ENCODE peak calls at places on chromosome 21, in six cellular contexts. One of them, this sample, is unnamed. For H3K4me1, the result is how much of the 10 kb centered on the place peaks cover.

GRCh38 chr21:33162436-33162921 is 67.3 kb upstream of the IFNAR2 start:
- DNase-seq in adrenal gland: no peak
- DNase-seq in heart right ventricle: no peak
- DNase-seq in PC-3: no peak
- DNase-seq in cardiac muscle cell: no peak
- DNase-seq in H9: no peak
- DNase-seq in this sample: no peak

GRCh38 chr21:36860736-36861594 is 105.5 kb downstream of the HLCS start:
- DNase-seq in adrenal gland: no peak
- DNase-seq in heart right ventricle: no peak
- DNase-seq in PC-3: peak
- DNase-seq in cardiac muscle cell: peak
- DNase-seq in H9: no peak
- DNase-seq in this sample: no peak

GRCh38 chr21:39504230-39504629 is 52.5 kb downstream of the SH3BGR start:
- DNase-seq in adrenal gland: no peak
- DNase-seq in heart right ventricle: no peak
- DNase-seq in PC-3: no peak
- DNase-seq in cardiac muscle cell: no peak
- DNase-seq in H9: no peak
- DNase-seq in this sample: no peak

GRCh38 chr21:33383056-33383888 is 19.9 kb upstream of the IFNGR2 start:
- DNase-seq in adrenal gland: peak
- DNase-seq in heart right ventricle: no peak
- DNase-seq in PC-3: peak
- DNase-seq in cardiac muscle cell: peak
- DNase-seq in H9: peak
- DNase-seq in this sample: peak

GRCh38 chr21:31282095-31282709 is 61.9 kb downstream of the TIAM1 start:
- DNase-seq in adrenal gland: no peak
- DNase-seq in heart right ventricle: no peak
- DNase-seq in PC-3: peak
- DNase-seq in cardiac muscle cell: peak
- DNase-seq in H9: no peak
- DNase-seq in this sample: peak

GRCh38 chr21:37452222-37452621 is 85.6 kb downstream of the DYRK1A start:
- DNase-seq in adrenal gland: peak
- DNase-seq in heart right ventricle: peak
- DNase-seq in PC-3: no peak
- DNase-seq in cardiac muscle cell: peak
- DNase-seq in H9: no peak
- DNase-seq in this sample: no peak

GRCh38 chr21:39610705-39611104 is 2.0 kb upstream of the B3GALT5 start:
- DNase-seq in adrenal gland: no peak
- DNase-seq in heart right ventricle: no peak
- DNase-seq in PC-3: peak
- DNase-seq in cardiac muscle cell: no peak
- DNase-seq in H9: peak
- DNase-seq in this sample: no peak

GRCh38 chr21:32278068-32278467 is 781 bp downstream of the MIS18A start:
- DNase-seq in adrenal gland: no peak
- DNase-seq in heart right ventricle: no peak
- DNase-seq in PC-3: peak
- DNase-seq in cardiac muscle cell: no peak
- DNase-seq in H9: no peak
- DNase-seq in this sample: no peak

GRCh38 chr21:34545079-34545884 is 33.3 kb upstream of the KCNE1 start:
- DNase-seq in adrenal gland: peak
- DNase-seq in heart right ventricle: no peak
- DNase-seq in PC-3: peak
- DNase-seq in cardiac muscle cell: peak
- DNase-seq in H9: no peak
- DNase-seq in this sample: peak

GRCh38 chr21:43825936-43826622 is 36.7 kb downstream of the RRP1 start:
- DNase-seq in adrenal gland: no peak
- DNase-seq in heart right ventricle: no peak
- DNase-seq in PC-3: peak
- DNase-seq in cardiac muscle cell: no peak
- DNase-seq in H9: peak
- DNase-seq in this sample: no peak

GRCh38 chr21:40186036-40186435 is 318.8 kb downstream of the PCP4 start:
- DNase-seq in adrenal gland: peak
- DNase-seq in heart right ventricle: no peak
- DNase-seq in PC-3: no peak
- DNase-seq in cardiac muscle cell: no peak
- DNase-seq in H9: no peak
- DNase-seq in this sample: no peak

GRCh38 chr21:32203877-32204480 is 74.9 kb downstream of the MIS18A start:
- DNase-seq in adrenal gland: peak
- DNase-seq in heart right ventricle: no peak
- DNase-seq in PC-3: no peak
- DNase-seq in cardiac muscle cell: no peak
- DNase-seq in H9: no peak
- DNase-seq in this sample: no peak

GRCh38 chr21:31665397-31665796 is 5.9 kb downstream of the SOD1 start:
- DNase-seq in adrenal gland: no peak
- DNase-seq in heart right ventricle: no peak
- DNase-seq in PC-3: no peak
- DNase-seq in cardiac muscle cell: peak
- DNase-seq in H9: peak
- DNase-seq in this sample: no peak

GRCh38 chr21:36642777-36643176 is 56.1 kb upstream of the SIM2 start:
- DNase-seq in adrenal gland: peak
- DNase-seq in heart right ventricle: no peak
- DNase-seq in PC-3: no peak
- DNase-seq in cardiac muscle cell: no peak
- DNase-seq in H9: no peak
- DNase-seq in this sample: no peak

GRCh38 chr21:46498335-46499050 is 39.8 kb downstream of the DIP2A start:
- DNase-seq in adrenal gland: no peak
- DNase-seq in heart right ventricle: no peak
- DNase-seq in PC-3: peak
- DNase-seq in cardiac muscle cell: no peak
- DNase-seq in H9: no peak
- DNase-seq in this sample: no peak

GRCh38 chr21:27566521-27566920 is 599.6 kb upstream of the ADAMTS5 start:
- DNase-seq in adrenal gland: no peak
- DNase-seq in heart right ventricle: no peak
- DNase-seq in PC-3: no peak
- DNase-seq in cardiac muscle cell: no peak
- DNase-seq in H9: no peak
- DNase-seq in this sample: no peak

GRCh38 chr21:46650476-46651098 is 15.1 kb downstream of the PRMT2 start:
- DNase-seq in adrenal gland: no peak
- DNase-seq in heart right ventricle: peak
- DNase-seq in PC-3: no peak
- DNase-seq in cardiac muscle cell: no peak
- DNase-seq in H9: no peak
- DNase-seq in this sample: peak

GRCh38 chr21:15000076-15000475 is 64.7 kb downstream of the NRIP1 start:
- DNase-seq in adrenal gland: no peak
- DNase-seq in heart right ventricle: no peak
- DNase-seq in PC-3: peak
- DNase-seq in cardiac muscle cell: peak
- DNase-seq in H9: no peak
- DNase-seq in this sample: no peak
- H3K4me1 ChIP-seq in adrenal gland: under half
- H3K4me1 ChIP-seq in heart right ventricle: under half
- H3K4me1 ChIP-seq in PC-3: under half
- H3K4me1 ChIP-seq in cardiac muscle cell: under half
- H3K4me1 ChIP-seq in H9: under half
- H3K4me1 ChIP-seq in this sample: under half

DNA sequence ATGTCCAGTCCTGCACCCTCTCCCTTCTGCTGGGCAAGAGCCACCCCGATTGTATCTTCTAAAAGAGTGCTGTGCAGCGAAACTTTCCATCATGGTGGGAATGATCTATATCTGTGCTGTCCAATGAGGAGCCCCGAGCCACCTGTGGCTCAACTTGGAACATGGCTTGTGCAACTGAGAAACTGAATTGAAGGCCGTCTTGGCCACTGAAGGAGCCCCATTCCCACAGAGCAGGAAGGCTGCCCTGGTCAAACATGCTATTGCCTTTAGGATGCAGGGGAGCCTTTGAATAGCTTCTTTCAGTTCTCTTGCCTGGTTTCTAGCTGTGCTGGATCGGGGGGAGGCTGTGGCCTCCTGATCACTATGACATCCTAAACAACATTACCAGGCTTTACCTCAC is 427.6 kb downstream of the SETD4 start:
- DNase-seq in adrenal gland: no peak
- DNase-seq in heart right ventricle: no peak
- DNase-seq in PC-3: no peak
- DNase-seq in cardiac muscle cell: no peak
- DNase-seq in H9: no peak
- DNase-seq in this sample: no peak
- H3K4me1 ChIP-seq in adrenal gland: under half
- H3K4me1 ChIP-seq in heart right ventricle: under half
- H3K4me1 ChIP-seq in PC-3: under half
- H3K4me1 ChIP-seq in cardiac muscle cell: under half
- H3K4me1 ChIP-seq in H9: under half
- H3K4me1 ChIP-seq in this sample: under half

GRCh38 chr21:42398130-42398394 is 2.2 kb upstream of the TMPRSS3 start:
- DNase-seq in adrenal gland: no peak
- DNase-seq in heart right ventricle: no peak
- DNase-seq in PC-3: no peak
- DNase-seq in cardiac muscle cell: no peak
- DNase-seq in H9: no peak
- DNase-seq in this sample: no peak

GRCh38 chr21:42395910-42396625 is at the start of gene TMPRSS3:
- DNase-seq in adrenal gland: no peak
- DNase-seq in heart right ventricle: no peak
- DNase-seq in PC-3: no peak
- DNase-seq in cardiac muscle cell: no peak
- DNase-seq in H9: no peak
- DNase-seq in this sample: no peak

GRCh38 chr21:42400525-42400924 is 3.2 kb upstream of the UBASH3A start:
- DNase-seq in adrenal gland: no peak
- DNase-seq in heart right ventricle: no peak
- DNase-seq in PC-3: peak
- DNase-seq in cardiac muscle cell: peak
- DNase-seq in H9: no peak
- DNase-seq in this sample: no peak

GRCh38 chr21:42397291-42398129 is 1.7 kb upstream of the TMPRSS3 start:
- DNase-seq in adrenal gland: no peak
- DNase-seq in heart right ventricle: no peak
- DNase-seq in PC-3: no peak
- DNase-seq in cardiac muscle cell: no peak
- DNase-seq in H9: no peak
- DNase-seq in this sample: no peak

GRCh38 chr21:42398414-42399030 is 2.7 kb upstream of the TMPRSS3 start:
- DNase-seq in adrenal gland: no peak
- DNase-seq in heart right ventricle: no peak
- DNase-seq in PC-3: no peak
- DNase-seq in cardiac muscle cell: no peak
- DNase-seq in H9: no peak
- DNase-seq in this sample: no peak
- H3K4me1 ChIP-seq in adrenal gland: under half
- H3K4me1 ChIP-seq in heart right ventricle: under half
- H3K4me1 ChIP-seq in PC-3: under half
- H3K4me1 ChIP-seq in cardiac muscle cell: under half
- H3K4me1 ChIP-seq in H9: under half
- H3K4me1 ChIP-seq in this sample: under half

GRCh38 chr21:22224261-22224660 is 1226.1 kb downstream of the NCAM2 start:
- DNase-seq in adrenal gland: no peak
- DNase-seq in heart right ventricle: no peak
- DNase-seq in PC-3: no peak
- DNase-seq in cardiac muscle cell: no peak
- DNase-seq in H9: no peak
- DNase-seq in this sample: no peak
- H3K4me1 ChIP-seq in adrenal gland: under half
- H3K4me1 ChIP-seq in heart right ventricle: under half
- H3K4me1 ChIP-seq in PC-3: under half
- H3K4me1 ChIP-seq in cardiac muscle cell: under half
- H3K4me1 ChIP-seq in H9: under half
- H3K4me1 ChIP-seq in this sample: under half

GRCh38 chr21:45354970-45355369 is 50.0 kb upstream of the COL18A1 start:
- DNase-seq in adrenal gland: no peak
- DNase-seq in heart right ventricle: no peak
- DNase-seq in PC-3: peak
- DNase-seq in cardiac muscle cell: no peak
- DNase-seq in H9: no peak
- DNase-seq in this sample: no peak

GRCh38 chr21:45357436-45358260 is 47.3 kb upstream of the COL18A1 start:
- DNase-seq in adrenal gland: peak
- DNase-seq in heart right ventricle: peak
- DNase-seq in PC-3: no peak
- DNase-seq in cardiac muscle cell: peak
- DNase-seq in H9: no peak
- DNase-seq in this sample: peak

GRCh38 chr21:45355573-45355972 is 49.4 kb upstream of the COL18A1 start:
- DNase-seq in adrenal gland: no peak
- DNase-seq in heart right ventricle: peak
- DNase-seq in PC-3: no peak
- DNase-seq in cardiac muscle cell: no peak
- DNase-seq in H9: no peak
- DNase-seq in this sample: no peak

GRCh38 chr21:45356653-45357435 is 48.1 kb upstream of the COL18A1 start:
- DNase-seq in adrenal gland: no peak
- DNase-seq in heart right ventricle: peak
- DNase-seq in PC-3: no peak
- DNase-seq in cardiac muscle cell: no peak
- DNase-seq in H9: no peak
- DNase-seq in this sample: no peak

GRCh38 chr21:45356251-45356650 is 48.7 kb upstream of the COL18A1 start:
- DNase-seq in adrenal gland: no peak
- DNase-seq in heart right ventricle: no peak
- DNase-seq in PC-3: no peak
- DNase-seq in cardiac muscle cell: no peak
- DNase-seq in H9: no peak
- DNase-seq in this sample: no peak
- H3K4me1 ChIP-seq in adrenal gland: under half
- H3K4me1 ChIP-seq in heart right ventricle: under half
- H3K4me1 ChIP-seq in PC-3: under half
- H3K4me1 ChIP-seq in cardiac muscle cell: under half
- H3K4me1 ChIP-seq in H9: under half
- H3K4me1 ChIP-seq in this sample: under half

GRCh38 chr21:25571726-25572121 is 35.6 kb downstream of the MRPL39 start:
- DNase-seq in adrenal gland: no peak
- DNase-seq in heart right ventricle: no peak
- DNase-seq in PC-3: no peak
- DNase-seq in cardiac muscle cell: no peak
- DNase-seq in H9: no peak
- DNase-seq in this sample: no peak
- H3K4me1 ChIP-seq in adrenal gland: under half
- H3K4me1 ChIP-seq in heart right ventricle: under half
- H3K4me1 ChIP-seq in PC-3: under half
- H3K4me1 ChIP-seq in cardiac muscle cell: under half
- H3K4me1 ChIP-seq in H9: under half
- H3K4me1 ChIP-seq in this sample: under half